ENCODE peak calls at places on chromosome 15, in four cellular contexts. V is keratinocyte; Y is activated effector memory CD4-positive, alpha-beta T cell treated with Interleukin-2 at 50 U/mL for 16 hours; Z is substantia nigra. D is an unnamed sample.

GRCh38 chr15:64635486-64635815 is 139.9 kb downstream of the RBPMS2 start:
- DNase-seq in Z (no peak), V (no peak), Y (no peak), D (no peak)

GRCh38 chr15:77506311-77507150 is 85.8 kb downstream of the HMG20A start:
- DNase-seq in Y (no peak), Z (no peak), V (no peak), D (no peak)

GRCh38 chr15:62469874-62470688 is 305.0 kb upstream of the C2CD4B start:
- DNase-seq in Y (no peak), Z (no peak), V (no peak), D (no peak)

GRCh38 chr15:88911766-88912118 is 1.4 kb downstream of the MFGE8 start:
- DNase-seq in Y (no peak), V (no peak), Z (no peak), D (no peak)

GRCh38 chr15:101554115-101554915 is 64.8 kb upstream of the PCSK6 start:
- DNase-seq in Z (no peak), Y (no peak), V (no peak), D (no peak)

GRCh38 chr15:89068325-89068784 is 19.9 kb upstream of the ABHD2 start:
- DNase-seq in Y (no peak), Z (no peak), V (peak; percentile 69), D (no peak)

GRCh38 chr15:74050127-74050526 is 32.2 kb downstream of the GOLGA6A start:
- DNase-seq in V (no peak), Y (no peak), Z (no peak), D (no peak)

GRCh38 chr15:74523982-74524381 is 17.0 kb upstream of the ARID3B start:
- DNase-seq in Z (no peak), Y (no peak), V (no peak), D (no peak)

GRCh38 chr15:58240191-58240932 is 102.2 kb downstream of the AQP9 start:
- DNase-seq in Z (no peak), Y (no peak), V (no peak), D (no peak)

GRCh38 chr15:70793694-70794093 is 30.3 kb upstream of the UACA start:
- DNase-seq in Z (no peak), V (no peak), Y (no peak), D (no peak)

GRCh38 chr15:93803406-93803805 is 428.0 kb upstream of the MCTP2 start:
- DNase-seq in Y (no peak), V (no peak), Z (peak; percentile 2), D (no peak)

GRCh38 chr15:38557855-38558713 is 6.5 kb downstream of the RASGRP1 start:
- DNase-seq in V (no peak), Y (no peak), Z (no peak), D (no peak)

GRCh38 chr15:96324192-96324895 is 6.2 kb upstream of the NR2F2 start:
- DNase-seq in Z (no peak), V (no peak), Y (no peak), D (no peak)

GRCh38 chr15:56261854-56262509 is 18.3 kb upstream of the RFX7 start:
- DNase-seq in Z (no peak), V (no peak), Y (no peak), D (no peak)

GRCh38 chr15:101329309-101329863 is 34.3 kb upstream of the SNRPA1 start:
- DNase-seq in Y (no peak), Z (no peak), V (no peak), D (no peak)

GRCh38 chr15:74384566-74385441 is 17.4 kb upstream of the CYP11A1 start:
- DNase-seq in V (no peak), Y (no peak), Z (no peak), D (no peak)

GRCh38 chr15:74336061-74337005 is 31.1 kb downstream of the CYP11A1 start:
- DNase-seq in V (no peak), Z (no peak), Y (no peak), D (no peak)

GRCh38 chr15:88913017-88913849 is at the start of gene MFGE8:
- DNase-seq in Y (peak; percentile 64), Z (peak; percentile 75), V (peak; percentile 46), D (no peak)

GRCh38 chr15:99343836-99344551 is 92.7 kb downstream of the LRRC28 start:
- DNase-seq in Z (no peak), V (no peak), Y (peak; percentile 9), D (no peak)

GRCh38 chr15:58306591-58307312 is 125.0 kb upstream of the LIPC start:
- DNase-seq in V (no peak), Z (no peak), Y (no peak), D (no peak)

GRCh38 chr15:68518046-68518445 is 60.7 kb upstream of the CORO2B start:
- DNase-seq in Z (no peak), Y (no peak), V (no peak), D (no peak)

GRCh38 chr15:80216911-80217310 is 35.1 kb downstream of the CTXND1 start:
- DNase-seq in Y (no peak), Z (no peak), V (no peak), D (no peak)

GRCh38 chr15:81752149-81752942 is 293.5 kb downstream of the MEX3B start:
- DNase-seq in Y (no peak), Z (no peak), V (peak; percentile 28), D (peak; percentile 83)

GRCh38 chr15:39919740-39920509 is at the start of gene GPR176:
- DNase-seq in Z (no peak), V (no peak), Y (peak; percentile 19), D (peak; percentile 55)

GRCh38 chr15:88894348-88894818 is 961 bp downstream of the HAPLN3 start:
- DNase-seq in V (no peak), Y (peak; percentile 80), Z (no peak), D (peak; percentile 3)

GRCh38 chr15:84703808-84704207 is 12.1 kb downstream of the SEC11A start:
- DNase-seq in Z (no peak), Y (no peak), V (no peak), D (no peak)

GRCh38 chr15:59199775-59200465 is 6.7 kb upstream of the LDHAL6B start:
- DNase-seq in V (peak; percentile 35), Z (no peak), Y (no peak), D (no peak)

D was measured in NCI-H146.